ENCODE peak calls at places on chromosomes 7 and 10, in five cellular contexts. One of them, this sample, is unnamed.
A peak's percentile ranks its signal among the peaks of the same experiment; 100 is the strongest.

GRCh38 chr7:93723424-93724124 is 149.1 kb upstream of the CALCR start:
- DNase-seq in left colon: no peak
- DNase-seq in AG08395: no peak
- DNase-seq in cerebellar nuclear complex: no peak
- DNase-seq in EH: no peak
- DNase-seq in this sample: no peak

GRCh38 chr10:24642921-24643678 is 80.6 kb downstream of the ARHGAP21 start:
- DNase-seq in AG08395: peak; percentile 82
- DNase-seq in EH: peak; percentile 85
- DNase-seq in cerebellar nuclear complex: peak; percentile 34
- DNase-seq in left colon: no peak
- DNase-seq in this sample: peak; percentile 67

GRCh38 chr7:7821517-7821916 is 103.1 kb upstream of the RPA3 start:
- DNase-seq in AG08395: no peak
- DNase-seq in left colon: no peak
- DNase-seq in EH: no peak
- DNase-seq in cerebellar nuclear complex: no peak
- DNase-seq in this sample: no peak

GRCh38 chr7:17681965-17682364 is 258.3 kb downstream of the SNX13 start:
- DNase-seq in AG08395: peak; percentile 68
- DNase-seq in left colon: no peak
- DNase-seq in EH: peak; percentile 75
- DNase-seq in cerebellar nuclear complex: no peak
- DNase-seq in this sample: no peak

GRCh38 chr7:140594131-140594691 is 46.4 kb downstream of the DENND2A start:
- DNase-seq in EH: no peak
- DNase-seq in cerebellar nuclear complex: no peak
- DNase-seq in left colon: no peak
- DNase-seq in AG08395: no peak
- DNase-seq in this sample: no peak

GRCh38 chr7:97342512-97342911 is 225.0 kb downstream of the SDHAF3 start:
- DNase-seq in AG08395: no peak
- DNase-seq in left colon: no peak
- DNase-seq in cerebellar nuclear complex: no peak
- DNase-seq in EH: no peak
- DNase-seq in this sample: no peak

GRCh38 chr7:151238190-151238810 is 6.0 kb downstream of the CHPF2 start:
- DNase-seq in left colon: no peak
- DNase-seq in EH: no peak
- DNase-seq in cerebellar nuclear complex: no peak
- DNase-seq in AG08395: no peak
- DNase-seq in this sample: no peak

GRCh38 chr7:39535064-39535463 is 31.1 kb upstream of the YAE1 start:
- DNase-seq in cerebellar nuclear complex: no peak
- DNase-seq in left colon: peak; percentile 44
- DNase-seq in AG08395: no peak
- DNase-seq in EH: no peak
- DNase-seq in this sample: no peak

GRCh38 chr7:55084307-55084706 is 65.5 kb downstream of the EGFR start:
- DNase-seq in left colon: no peak
- DNase-seq in cerebellar nuclear complex: no peak
- DNase-seq in AG08395: no peak
- DNase-seq in EH: no peak
- DNase-seq in this sample: no peak

GRCh38 chr10:102775973-102776669 is 32.4 kb downstream of the WBP1L start:
- DNase-seq in AG08395: peak; percentile 51
- DNase-seq in cerebellar nuclear complex: no peak
- DNase-seq in left colon: peak; percentile 82
- DNase-seq in EH: peak; percentile 84
- DNase-seq in this sample: peak; percentile 80

GRCh38 chr7:73885433-73885974 is 24.5 kb downstream of the TMEM270 start:
- DNase-seq in left colon: no peak
- DNase-seq in AG08395: no peak
- DNase-seq in EH: no peak
- DNase-seq in cerebellar nuclear complex: no peak
- DNase-seq in this sample: no peak

GRCh38 chr10:6065845-6066244 is 3.7 kb upstream of the IL2RA start:
- DNase-seq in EH: no peak
- DNase-seq in cerebellar nuclear complex: no peak
- DNase-seq in AG08395: no peak
- DNase-seq in left colon: no peak
- DNase-seq in this sample: no peak

GRCh38 chr10:1472605-1473004 is 264.7 kb downstream of the ADARB2 start:
- DNase-seq in cerebellar nuclear complex: no peak
- DNase-seq in AG08395: no peak
- DNase-seq in EH: no peak
- DNase-seq in left colon: no peak
- DNase-seq in this sample: no peak

GRCh38 chr10:14244801-14245211 is 85.9 kb downstream of the FRMD4A start:
- DNase-seq in AG08395: no peak
- DNase-seq in left colon: no peak
- DNase-seq in EH: peak; percentile 62
- DNase-seq in cerebellar nuclear complex: no peak
- DNase-seq in this sample: no peak

GRCh38 chr7:51007708-51008505 is 225.2 kb upstream of the GRB10 start:
- DNase-seq in AG08395: no peak
- DNase-seq in cerebellar nuclear complex: no peak
- DNase-seq in EH: peak; percentile 16
- DNase-seq in left colon: no peak
- DNase-seq in this sample: no peak

GRCh38 chr7:45881759-45882464 is 6.4 kb upstream of the IGFBP1 start:
- DNase-seq in left colon: no peak
- DNase-seq in AG08395: peak; percentile 89
- DNase-seq in EH: peak; percentile 71
- DNase-seq in cerebellar nuclear complex: no peak
- DNase-seq in this sample: peak; percentile 84

GRCh38 chr10:78634389-78634815 is 434.4 kb upstream of the ZMIZ1 start:
- DNase-seq in left colon: no peak
- DNase-seq in cerebellar nuclear complex: no peak
- DNase-seq in AG08395: peak; percentile 66
- DNase-seq in EH: peak; percentile 56
- DNase-seq in this sample: no peak

GRCh38 chr10:101013365-101013825 is 13.8 kb downstream of the LZTS2 start:
- DNase-seq in cerebellar nuclear complex: no peak
- DNase-seq in AG08395: no peak
- DNase-seq in left colon: no peak
- DNase-seq in EH: no peak
- DNase-seq in this sample: no peak

GRCh38 chr7:16978358-16979244 is 96.8 kb upstream of the AGR3 start:
- DNase-seq in EH: peak; percentile 86
- DNase-seq in cerebellar nuclear complex: no peak
- DNase-seq in AG08395: peak; percentile 61
- DNase-seq in left colon: no peak
- DNase-seq in this sample: peak; percentile 72

GRCh38 chr10:72088879-72089585 is 681 bp upstream of the SPOCK2 start:
- DNase-seq in AG08395: peak; percentile 22
- DNase-seq in cerebellar nuclear complex: no peak
- DNase-seq in left colon: no peak
- DNase-seq in EH: no peak
- DNase-seq in this sample: no peak

GRCh38 chr10:100083623-100084022 is 2.0 kb upstream of the CPN1 start:
- DNase-seq in cerebellar nuclear complex: no peak
- DNase-seq in left colon: no peak
- DNase-seq in EH: no peak
- DNase-seq in AG08395: no peak
- DNase-seq in this sample: no peak

GRCh38 chr7:8217200-8218068 is 44.5 kb downstream of the ICA1 start:
- DNase-seq in cerebellar nuclear complex: peak; percentile 52
- DNase-seq in EH: peak; percentile 62
- DNase-seq in left colon: no peak
- DNase-seq in AG08395: peak; percentile 60
- DNase-seq in this sample: peak; percentile 56

GRCh38 chr10:86303626-86304025 is 63.0 kb downstream of the GRID1 start:
- DNase-seq in EH: no peak
- DNase-seq in left colon: no peak
- DNase-seq in cerebellar nuclear complex: no peak
- DNase-seq in AG08395: no peak
- DNase-seq in this sample: no peak

GRCh38 chr7:100823140-100823525 is 4.2 kb downstream of the EPHB4 start:
- DNase-seq in EH: no peak
- DNase-seq in AG08395: no peak
- DNase-seq in left colon: no peak
- DNase-seq in cerebellar nuclear complex: no peak
- DNase-seq in this sample: no peak

GRCh38 chr7:75621124-75621523 is 117.6 kb downstream of the HIP1 start:
- DNase-seq in left colon: no peak
- DNase-seq in cerebellar nuclear complex: no peak
- DNase-seq in EH: no peak
- DNase-seq in AG08395: no peak
- DNase-seq in this sample: no peak

GRCh38 chr7:130900471-130901076 is 166.6 kb upstream of the KLF14 start:
- DNase-seq in left colon: no peak
- DNase-seq in AG08395: no peak
- DNase-seq in cerebellar nuclear complex: no peak
- DNase-seq in EH: peak; percentile 32
- DNase-seq in this sample: no peak

GRCh38 chr10:132532784-132533560 is 4.6 kb upstream of the INPP5A start:
- DNase-seq in cerebellar nuclear complex: no peak
- DNase-seq in left colon: peak; percentile 18
- DNase-seq in EH: peak; percentile 97
- DNase-seq in AG08395: no peak
- DNase-seq in this sample: no peak

GRCh38 chr10:79079074-79079397 is 10.3 kb downstream of the ZMIZ1 start:
- DNase-seq in EH: peak; percentile 55
- DNase-seq in left colon: no peak
- DNase-seq in cerebellar nuclear complex: no peak
- DNase-seq in AG08395: peak; percentile 35
- DNase-seq in this sample: no peak

GRCh38 chr7:157386979-157387800 is 50.4 kb downstream of the DNAJB6 start:
- DNase-seq in cerebellar nuclear complex: no peak
- DNase-seq in EH: peak; percentile 84
- DNase-seq in left colon: peak; percentile 64
- DNase-seq in AG08395: peak; percentile 80
- DNase-seq in this sample: peak; percentile 25

This sample was measured in stromal cell of bone marrow.